ENCODE peak calls at places on chromosomes 6 and 20, in five cellular contexts. X is neural progenitor cell, P is GM23248, N is MM.1S, H is PC-3. C is an unnamed sample. For H3F3A, the result is how much of the 10 kb centered on the place peaks cover.

GRCh38 chr6:66508433-66508832 is 801.4 kb upstream of the EYS start:
- DNase-seq in P (peak), H (peak), X (no peak), N (no peak), C (no peak)

GRCh38 chr6:25089442-25089841 is 153.7 kb upstream of the RIPOR2 start:
- DNase-seq in H (no peak), X (no peak), P (peak), N (no peak), C (no peak)

GRCh38 chr6:152301021-152301805 is 335.9 kb downstream of the SYNE1 start:
- DNase-seq in X (no peak), N (no peak), H (no peak), P (no peak), C (no peak)

GRCh38 chr6:1144842-1145755 is 166.8 kb upstream of the FOXQ1 start:
- DNase-seq in P (peak), N (no peak), H (no peak), X (no peak), C (no peak)

GRCh38 chr6:130593948-130594347 is 228.1 kb downstream of the TMEM200A start:
- DNase-seq in X (no peak), H (no peak), N (no peak), P (no peak), C (no peak)

GRCh38 chr6:35477551-35478179 is 9.5 kb downstream of the RPL10A start:
- DNase-seq in N (no peak), P (no peak), H (no peak), X (no peak), C (no peak)

GRCh38 chr20:39800548-39800947 is 838.4 kb downstream of the DHX35 start:
- DNase-seq in X (no peak), N (peak), P (peak), H (no peak), C (no peak)

GRCh38 chr6:7730852-7731251 is 5.0 kb downstream of the BMP6 start:
- DNase-seq in P (peak), H (peak), N (no peak), X (no peak), C (no peak)

GRCh38 chr6:82959385-82959941 is 106.2 kb downstream of the UBE3D start:
- DNase-seq in N (no peak), X (peak), H (no peak), P (peak), C (peak)
- TF ChIP-seq EZH2phosphoT487 in N (no peak), X (no peak), H (no peak), P (no peak), C (no peak)

DNA sequence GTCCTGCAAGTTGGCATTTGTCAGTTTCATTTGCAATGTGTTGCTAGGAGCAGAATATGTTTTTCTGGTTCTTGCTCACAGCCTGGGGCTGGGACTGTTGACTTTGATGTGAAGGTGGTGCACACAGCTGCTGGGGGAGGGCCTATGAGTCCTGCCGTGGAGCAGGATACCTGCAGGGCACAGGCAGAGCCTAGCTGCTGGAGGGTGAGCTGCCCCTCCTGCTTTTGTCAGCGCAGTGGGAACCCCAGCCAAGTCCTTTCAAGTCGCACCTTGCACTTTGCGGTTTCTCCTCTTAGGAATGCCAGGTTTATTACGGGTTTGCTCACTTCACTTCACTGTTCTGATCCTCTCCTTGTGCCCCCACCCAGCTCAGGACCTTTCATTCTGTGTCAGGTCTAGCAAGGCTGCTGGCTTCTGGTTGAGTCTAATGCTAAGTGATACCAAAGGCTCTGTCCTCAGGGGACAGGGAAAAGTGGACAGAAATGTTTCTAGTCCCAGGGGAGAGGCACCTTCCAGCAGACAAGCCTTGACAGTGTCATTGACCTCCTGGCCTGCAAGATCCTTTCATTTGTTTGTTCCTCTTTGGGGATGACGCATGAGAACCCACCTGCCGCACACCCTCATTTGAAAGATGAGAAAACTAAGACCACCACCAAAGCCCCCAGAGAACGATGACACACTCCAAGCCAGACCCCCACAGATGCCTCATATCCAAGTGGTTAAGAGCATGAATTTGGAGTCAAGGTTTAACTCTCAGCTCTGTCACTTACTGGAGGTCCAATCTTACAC is 2.7 kb upstream of the SPO11 start:
- DNase-seq in N (peak), P (no peak), H (peak), X (peak), C (peak)
- H3F3A ChIP-seq in N (under half), P (under half), H (under half), X (under half), C (under half)

DNA sequence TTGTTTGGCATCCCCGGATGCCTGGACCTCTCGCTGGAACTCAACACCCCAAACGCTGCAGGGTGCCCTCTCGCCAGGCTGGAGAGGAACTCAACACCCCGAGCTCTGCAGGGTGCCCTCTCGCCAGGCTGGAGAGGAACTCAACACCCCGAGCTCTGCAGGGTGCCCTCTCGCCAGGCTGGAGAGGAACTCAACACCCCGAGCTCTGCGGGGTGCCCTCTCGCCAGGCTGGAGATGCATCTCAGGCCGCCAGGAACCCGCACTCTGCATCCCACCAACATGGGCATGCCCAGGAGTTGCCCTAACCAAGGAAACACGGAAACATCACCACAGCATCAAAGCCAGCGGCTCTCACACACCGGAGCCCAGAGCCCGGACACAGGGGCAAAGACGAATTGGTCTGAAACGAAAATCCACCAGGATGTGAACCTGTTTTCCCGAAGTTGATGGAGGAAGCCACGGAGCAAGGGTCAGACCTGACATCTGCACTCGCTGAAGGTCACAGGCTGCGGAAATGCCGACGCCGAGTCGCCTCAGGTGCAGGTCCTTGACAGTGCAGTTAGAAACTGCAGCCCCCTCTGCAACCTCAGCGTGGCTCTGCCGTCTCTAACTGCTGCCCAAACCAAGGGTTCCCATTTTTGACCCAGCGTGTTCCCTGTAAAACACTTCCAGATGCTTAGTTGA is 37.5 kb downstream of the DLL1 start:
- DNase-seq in N (no peak), X (no peak), H (no peak), P (no peak), C (no peak)
- TF ChIP-seq EZH2 in N (no peak), X (no peak), H (no peak), P (no peak), C (no peak)

GRCh38 chr20:4606046-4606445 is 115.7 kb upstream of the PRND start:
- DNase-seq in P (no peak), H (no peak), N (no peak), X (no peak), C (no peak)

GRCh38 chr20:4609511-4609910 is 112.2 kb upstream of the PRND start:
- DNase-seq in N (no peak), P (no peak), H (no peak), X (no peak), C (no peak)

GRCh38 chr20:4605166-4605565 is 116.5 kb upstream of the PRND start:
- DNase-seq in N (no peak), X (no peak), H (no peak), P (no peak), C (no peak)

GRCh38 chr20:4608861-4609260 is 112.8 kb upstream of the PRND start:
- DNase-seq in H (no peak), P (no peak), N (no peak), X (no peak), C (no peak)

DNA sequence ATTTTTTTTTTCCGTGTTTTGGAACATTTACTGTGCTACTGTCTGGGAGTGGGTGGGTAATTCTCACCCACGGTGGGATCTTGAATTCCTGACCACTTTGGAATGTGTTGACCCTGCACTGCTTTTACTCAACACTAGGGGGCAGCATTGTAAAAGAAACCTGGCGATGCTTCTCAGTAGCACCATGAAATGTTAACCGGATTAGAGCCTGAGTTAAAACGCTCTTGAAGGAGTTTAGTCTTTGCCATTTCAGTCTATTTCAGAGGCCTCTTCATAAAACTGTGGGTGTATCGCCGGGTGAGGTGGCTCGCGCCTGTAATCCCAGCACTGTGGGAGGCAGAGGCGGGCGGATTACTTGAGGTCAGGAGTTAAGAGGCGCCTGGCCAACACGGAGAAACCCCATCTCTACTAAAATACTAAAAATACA is 114.4 kb upstream of the PRND start:
- DNase-seq in H (peak), X (peak), P (peak), N (peak), C (peak)
- TF ChIP-seq EZH2phosphoT487 in H (no peak), X (no peak), P (no peak), N (no peak), C (no peak)

GRCh38 chr6:3218266-3218665 is 9.2 kb downstream of the TUBB2B start:
- DNase-seq in H (no peak), X (no peak), P (no peak), N (no peak), C (no peak)
- H3F3A ChIP-seq in H (under half), X (under half), P (under half), N (under half), C (under half)

DNA sequence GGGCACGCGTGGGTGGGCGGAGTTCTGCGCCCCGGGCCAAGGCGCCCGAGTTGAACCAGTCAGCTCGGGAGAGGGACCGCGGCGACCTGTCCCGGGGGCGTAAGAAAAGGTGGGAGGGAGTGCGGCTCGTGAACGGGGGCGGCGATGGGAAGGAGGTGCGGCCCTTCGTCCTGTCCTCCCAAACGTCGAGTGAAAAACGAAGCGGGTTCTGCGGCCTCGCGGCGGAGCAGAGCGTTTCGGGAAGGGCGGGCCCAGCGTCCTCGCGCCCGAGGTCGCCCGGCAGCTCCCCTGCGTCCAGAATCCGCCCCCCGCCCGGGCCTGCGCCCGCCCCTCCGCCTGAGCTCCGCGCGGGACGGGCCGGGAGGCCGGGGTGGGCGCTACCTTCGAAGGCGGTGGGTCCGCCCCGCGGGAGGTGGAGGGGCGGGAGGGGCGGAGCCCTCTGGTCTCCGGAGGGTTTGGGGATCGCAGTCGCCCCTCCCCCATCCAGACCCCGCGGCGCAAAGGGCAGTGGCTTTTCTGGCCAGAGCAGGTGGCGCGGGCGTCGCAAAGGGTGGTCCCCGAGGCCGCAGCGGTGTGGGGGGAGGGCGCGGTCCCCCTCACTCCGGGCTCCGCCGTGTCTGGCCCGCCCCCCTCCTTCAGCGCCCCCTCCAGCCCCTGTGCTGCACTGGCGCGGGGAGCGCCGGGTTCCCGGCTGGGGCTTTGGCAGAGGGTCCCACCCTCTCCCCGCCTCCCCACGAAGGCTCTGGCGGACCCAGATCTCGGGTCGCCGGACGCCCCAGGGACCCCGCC is 838 bp downstream of the STMN3 start:
- DNase-seq in P (peak), H (no peak), N (no peak), X (peak), C (peak)
- TF ChIP-seq EZH2 in P (no peak), H (peak), N (no peak), X (peak), C (no peak)

C was measured in GM23338.